ENCODE peak calls at places on chromosomes 3 and 15, in four cellular contexts. One of them, this sample, is unnamed.

GRCh38 chr15:68618339-68619302 is 39.8 kb downstream of the CORO2B start:
- DNase-seq in NCI-H1694 treated with DMSO at 0.1 percent for 48 hours: peak
- DNase-seq in T-cell: no peak
- DNase-seq in activated CD4-positive, alpha-beta T cell treated with anti-CD3 and anti-CD28 coated beads for 36 hours: no peak
- DNase-seq in this sample: no peak

GRCh38 chr3:976021-976420 is 116.8 kb upstream of the CNTN6 start:
- DNase-seq in activated CD4-positive, alpha-beta T cell treated with anti-CD3 and anti-CD28 coated beads for 36 hours: no peak
- DNase-seq in NCI-H1694 treated with DMSO at 0.1 percent for 48 hours: no peak
- DNase-seq in T-cell: no peak
- DNase-seq in this sample: no peak

GRCh38 chr3:99895706-99896441 is 78.2 kb downstream of the CMSS1 start:
- DNase-seq in NCI-H1694 treated with DMSO at 0.1 percent for 48 hours: peak
- DNase-seq in activated CD4-positive, alpha-beta T cell treated with anti-CD3 and anti-CD28 coated beads for 36 hours: no peak
- DNase-seq in T-cell: no peak
- DNase-seq in this sample: peak

GRCh38 chr3:124588794-124589193 is 141.5 kb upstream of the UMPS start:
- DNase-seq in activated CD4-positive, alpha-beta T cell treated with anti-CD3 and anti-CD28 coated beads for 36 hours: no peak
- DNase-seq in NCI-H1694 treated with DMSO at 0.1 percent for 48 hours: no peak
- DNase-seq in T-cell: no peak
- DNase-seq in this sample: no peak

GRCh38 chr3:183537295-183537730 is 18.2 kb downstream of the KLHL6 start:
- DNase-seq in activated CD4-positive, alpha-beta T cell treated with anti-CD3 and anti-CD28 coated beads for 36 hours: no peak
- DNase-seq in NCI-H1694 treated with DMSO at 0.1 percent for 48 hours: no peak
- DNase-seq in T-cell: no peak
- DNase-seq in this sample: peak

GRCh38 chr15:35690698-35691116 is 144.7 kb upstream of the DPH6 start:
- DNase-seq in NCI-H1694 treated with DMSO at 0.1 percent for 48 hours: no peak
- DNase-seq in T-cell: no peak
- DNase-seq in activated CD4-positive, alpha-beta T cell treated with anti-CD3 and anti-CD28 coated beads for 36 hours: no peak
- DNase-seq in this sample: peak

GRCh38 chr3:155870945-155871745 is 695 bp downstream of the GMPS start:
- DNase-seq in T-cell: no peak
- DNase-seq in NCI-H1694 treated with DMSO at 0.1 percent for 48 hours: no peak
- DNase-seq in activated CD4-positive, alpha-beta T cell treated with anti-CD3 and anti-CD28 coated beads for 36 hours: peak
- DNase-seq in this sample: peak

GRCh38 chr3:62161306-62161705 is 212.0 kb downstream of the FEZF2 start:
- DNase-seq in T-cell: no peak
- DNase-seq in NCI-H1694 treated with DMSO at 0.1 percent for 48 hours: no peak
- DNase-seq in activated CD4-positive, alpha-beta T cell treated with anti-CD3 and anti-CD28 coated beads for 36 hours: no peak
- DNase-seq in this sample: peak

This sample was measured in LHCN-M2.